ENCODE peak calls at places on chromosomes 3 and 15, in nine cellular contexts. E, Z, U, W, P, F, K, I and A are unnamed samples.

GRCh38 chr3:99172736-99173657 is 271.5 kb upstream of the DCBLD2 start:
- DNase-seq in E (no peak), Z (peak; percentile 77), U (no peak), W (no peak), P (peak; percentile 88), F (no peak), K (peak; percentile 62), I (peak; percentile 74), A (peak; percentile 61)

GRCh38 chr15:73029003-73029527 is 23.2 kb upstream of the NEO1 start:
- DNase-seq in E (no peak), Z (no peak), U (no peak), W (no peak), P (no peak), F (no peak), K (no peak), I (no peak), A (no peak)

GRCh38 chr15:69114231-69114937 is 46.1 kb upstream of the GLCE start:
- DNase-seq in E (no peak), Z (peak; percentile 28), U (no peak), W (no peak), P (no peak), F (no peak), K (no peak), I (no peak), A (no peak)

GRCh38 chr3:123636431-123636841 is 51.6 kb upstream of the HACD2 start:
- DNase-seq in E (no peak), Z (peak; percentile 65), U (no peak), W (no peak), P (no peak), F (no peak), K (no peak), I (peak; percentile 95), A (peak; percentile 79)

GRCh38 chr15:81216411-81216810 is 19.7 kb downstream of the IL16 start:
- DNase-seq in E (no peak), Z (no peak), U (no peak), W (no peak), P (peak; percentile 8), F (no peak), K (no peak), I (peak; percentile 68), A (no peak)

GRCh38 chr3:194431553-194431952 is 32.5 kb upstream of the GP5 start:
- DNase-seq in E (no peak), Z (no peak), U (no peak), W (no peak), P (no peak), F (no peak), K (no peak), I (no peak), A (no peak)

GRCh38 chr3:50862221-50862620 is 187.5 kb downstream of the DOCK3 start:
- DNase-seq in E (no peak), Z (no peak), U (no peak), W (no peak), P (no peak), F (no peak), K (no peak), I (peak; percentile 42), A (no peak)

GRCh38 chr15:91852741-91853500 is 587 bp upstream of the SLCO3A1 start:
- DNase-seq in E (peak; percentile 79), Z (peak; percentile 77), U (peak; percentile 78), W (peak; percentile 27), P (peak; percentile 71), F (peak; percentile 77), K (peak; percentile 68), I (peak; percentile 68), A (peak; percentile 72)

GRCh38 chr15:81259791-81260190 is 63.1 kb downstream of the IL16 start:
- DNase-seq in E (no peak), Z (no peak), U (no peak), W (no peak), P (no peak), F (no peak), K (no peak), I (no peak), A (no peak)

GRCh38 chr3:113769551-113769950 is 22.7 kb downstream of the ATP6V1A start:
- DNase-seq in E (no peak), Z (peak; percentile 30), U (no peak), W (no peak), P (peak; percentile 51), F (no peak), K (no peak), I (no peak), A (no peak)

GRCh38 chr3:12229896-12230295 is 59.0 kb upstream of the PPARG start:
- DNase-seq in E (no peak), Z (peak; percentile 58), U (no peak), W (no peak), P (no peak), F (no peak), K (no peak), I (no peak), A (no peak)

GRCh38 chr15:77027697-77028450 is 32.9 kb downstream of the PSTPIP1 start:
- DNase-seq in E (no peak), Z (no peak), U (peak; percentile 2), W (no peak), P (no peak), F (peak; percentile 19), K (no peak), I (peak; percentile 75), A (peak; percentile 54)

GRCh38 chr3:177336841-177337430 is 139.7 kb upstream of the TBL1XR1 start:
- DNase-seq in E (no peak), Z (no peak), U (no peak), W (no peak), P (no peak), F (no peak), K (no peak), I (no peak), A (no peak)

GRCh38 chr3:46508850-46509591 is 11.2 kb downstream of the RTP3 start:
- DNase-seq in E (no peak), Z (no peak), U (no peak), W (no peak), P (no peak), F (no peak), K (no peak), I (no peak), A (no peak)

GRCh38 chr3:154779571-154779970 is 300.5 kb upstream of the MME start:
- DNase-seq in E (no peak), Z (no peak), U (no peak), W (no peak), P (peak; percentile 66), F (no peak), K (peak; percentile 62), I (no peak), A (no peak)

GRCh38 chr15:84793431-84793830 is 23.7 kb upstream of the ALPK3 start:
- DNase-seq in E (no peak), Z (no peak), U (no peak), W (no peak), P (no peak), F (no peak), K (no peak), I (no peak), A (no peak)

GRCh38 chr3:94291686-94292085 is 228.8 kb downstream of the NSUN3 start:
- DNase-seq in E (no peak), Z (no peak), U (no peak), W (no peak), P (no peak), F (no peak), K (no peak), I (no peak), A (no peak)

DNA sequence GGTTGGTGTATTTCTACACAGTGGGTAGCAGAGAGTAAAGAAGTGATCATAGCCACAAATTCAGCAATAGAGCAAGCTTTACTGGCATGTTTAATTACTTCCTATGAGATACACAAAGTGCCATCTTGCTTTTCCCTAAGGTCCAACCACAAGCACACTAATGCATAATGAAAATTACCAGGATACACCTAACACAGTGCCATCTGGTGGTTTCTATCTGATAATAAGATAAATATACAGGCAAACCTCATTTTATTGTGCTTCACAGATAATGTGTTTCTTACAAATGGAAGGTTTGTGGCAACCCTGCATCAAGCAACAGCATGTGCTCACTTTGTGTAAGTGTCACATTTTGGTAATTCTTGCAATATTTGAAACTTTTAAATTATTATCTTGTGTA is 223.0 kb downstream of the NSUN3 start:
- DNase-seq in E (no peak), Z (peak; percentile 20), U (no peak), W (no peak), P (peak; percentile 15), F (no peak), K (no peak), I (no peak), A (no peak)
- TF ChIP-seq CTCF in E (no peak), Z (peak; percentile 30), U (no peak), W (no peak), P (no peak), F (peak; percentile 39), K (peak; percentile 25), I (peak; percentile 53), A (no peak)

GRCh38 chr3:49700453-49701128 is 11.2 kb downstream of the RNF123 start:
- DNase-seq in E (no peak), Z (no peak), U (no peak), W (no peak), P (no peak), F (no peak), K (no peak), I (peak; percentile 57), A (no peak)
- TF ChIP-seq CTCF in E (no peak), Z (no peak), U (no peak), W (no peak), P (no peak), F (no peak), K (no peak), I (peak; percentile 57), A (no peak)

DNA sequence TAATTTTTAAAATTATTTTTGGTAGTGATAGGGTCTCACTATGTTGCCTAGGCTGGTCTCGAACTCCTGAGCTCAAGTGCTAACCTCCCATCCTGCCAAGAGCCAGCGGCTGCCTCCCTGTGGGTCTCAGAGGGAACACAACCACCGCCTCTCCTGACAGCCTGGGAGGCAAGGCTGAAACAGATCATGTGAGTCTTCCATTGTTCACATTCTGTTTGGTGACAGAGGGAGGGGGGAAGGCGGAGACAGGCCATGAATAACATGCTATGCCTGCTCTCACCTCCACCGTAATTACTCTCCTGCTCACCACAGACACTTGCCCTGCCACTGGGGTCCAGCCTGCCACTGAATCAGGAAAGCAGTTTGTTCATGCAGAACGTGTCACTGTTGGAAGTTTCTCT is 78.3 kb upstream of the RASGRF1 start:
- DNase-seq in E (no peak), Z (peak; percentile 80), U (no peak), W (no peak), P (peak; percentile 64), F (peak; percentile 60), K (no peak), I (peak; percentile 84), A (peak; percentile 37)
- TF ChIP-seq CTCF in E (no peak), Z (peak; percentile 37), U (no peak), W (peak; percentile 11), P (peak; percentile 25), F (peak; percentile 33), K (no peak), I (peak; percentile 52), A (peak; percentile 8)

DNA sequence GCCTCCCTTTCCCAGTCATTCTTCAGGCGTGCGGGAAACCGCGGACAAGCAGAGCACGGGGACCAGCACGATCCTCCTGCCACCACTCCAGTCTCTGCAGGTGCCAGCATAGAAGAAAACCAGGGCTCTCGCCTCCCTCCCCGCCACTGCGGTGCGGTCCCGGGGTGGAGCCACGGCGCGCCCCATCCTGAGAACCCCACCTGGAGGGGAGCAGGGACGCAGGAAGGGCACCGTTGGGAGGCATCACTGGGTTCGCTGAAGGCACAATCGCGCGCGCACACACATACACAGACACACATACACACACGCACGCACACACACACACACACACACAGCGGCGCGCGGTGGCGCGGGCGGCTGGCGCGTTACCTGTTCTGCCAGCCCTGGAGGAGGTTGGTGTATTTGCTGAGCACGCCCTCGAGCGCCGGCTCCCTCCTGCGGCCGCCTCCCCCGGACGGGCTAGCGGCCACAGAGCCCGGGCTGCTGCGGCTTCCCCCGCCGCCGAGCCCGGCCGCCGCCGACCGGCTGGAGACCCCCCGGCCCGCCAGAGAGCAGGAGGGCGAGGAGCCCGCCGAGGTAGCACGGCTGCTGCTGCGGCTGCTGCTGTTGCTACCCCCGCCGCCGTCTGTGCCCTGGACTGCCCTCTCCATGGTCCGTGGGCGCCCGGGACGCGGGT is 394 bp downstream of the OSBPL10 start:
- DNase-seq in E (peak; percentile 33), Z (peak; percentile 84), U (peak; percentile 26), W (peak; percentile 29), P (peak; percentile 60), F (peak; percentile 38), K (peak; percentile 47), I (peak; percentile 80), A (peak; percentile 69)
- TF ChIP-seq CTCF in E (peak; percentile 12), Z (peak; percentile 9), U (no peak), W (peak; percentile 39), P (no peak), F (no peak), K (peak; percentile 7), I (peak; percentile 18), A (no peak)